ENCODE peak calls at places on chromosome X, in six cellular contexts. V is activated CD8-positive, alpha-beta memory T cell treated with anti-CD3 and anti-CD28 coated beads, Interleukin-2, amount 50 U/mL, for 4 hours; C is lung microvascular endothelial cell; N is occipital lobe; A is CD4-positive, alpha-beta T cell; Z is T-helper 9 cell. D is an unnamed sample.
A peak's percentile ranks its signal among the peaks of the same experiment; 100 is the strongest.

GRCh38 chrX:18377802-18378201 is 23.3 kb upstream of the SCML2 start:
- DNase-seq in V (peak; percentile 22), C (peak; percentile 59), N (no peak), A (no peak), Z (no peak), D (no peak)

GRCh38 chrX:125132274-125132673 is 187.4 kb upstream of the TEX13C start:
- DNase-seq in V (no peak), C (no peak), N (no peak), A (no peak), Z (no peak), D (no peak)

GRCh38 chrX:23035493-23035892 is 35.7 kb downstream of the DDX53 start:
- DNase-seq in V (no peak), C (no peak), N (no peak), A (no peak), Z (no peak), D (no peak)

GRCh38 chrX:21745756-21746155 is 12.2 kb downstream of the SMPX start:
- DNase-seq in V (peak; percentile 34), C (peak; percentile 51), N (no peak), A (peak; percentile 40), Z (peak; percentile 16), D (no peak)

GRCh38 chrX:154734101-154734781 is 16.6 kb downstream of the GAB3 start:
- DNase-seq in V (peak; percentile 30), C (no peak), N (no peak), A (no peak), Z (no peak), D (no peak)

GRCh38 chrX:135295238-135295943 is 13.9 kb upstream of the ETDC start:
- DNase-seq in V (peak; percentile 55), C (peak; percentile 11), N (peak; percentile 4), A (peak; percentile 24), Z (peak; percentile 42), D (no peak)

GRCh38 chrX:46812445-46812844 is 24.4 kb upstream of the RP2 start:
- DNase-seq in V (no peak), C (peak; percentile 32), N (no peak), A (no peak), Z (no peak), D (no peak)

GRCh38 chrX:3143043-3143799 is 102.0 kb downstream of the ARSF start:
- DNase-seq in V (no peak), C (no peak), N (no peak), A (no peak), Z (no peak), D (no peak)

GRCh38 chrX:9532349-9532748 is 67.5 kb downstream of the TBL1X start:
- DNase-seq in V (no peak), C (no peak), N (no peak), A (no peak), Z (no peak), D (no peak)

GRCh38 chrX:102833136-102833535 is 103.9 kb upstream of the RAB40AL start:
- DNase-seq in V (no peak), C (no peak), N (no peak), A (no peak), Z (no peak), D (no peak)

GRCh38 chrX:119237526-119238035 is 1.5 kb downstream of the PGRMC1 start:
- DNase-seq in V (no peak), C (no peak), N (no peak), A (no peak), Z (no peak), D (no peak)

GRCh38 chrX:6384391-6384790 is 150.5 kb downstream of the VCX3A start:
- DNase-seq in V (no peak), C (no peak), N (no peak), A (no peak), Z (no peak), D (no peak)

GRCh38 chrX:10243056-10243455 is 86.3 kb downstream of the CLCN4 start:
- DNase-seq in V (no peak), C (peak; percentile 19), N (no peak), A (no peak), Z (no peak), D (no peak)

GRCh38 chrX:93977641-93978040 is 303.6 kb downstream of the FAM133A start:
- DNase-seq in V (no peak), C (no peak), N (no peak), A (no peak), Z (no peak), D (no peak)

GRCh38 chrX:107825698-107826285 is at the start of gene MID2:
- DNase-seq in V (peak; percentile 35), C (peak; percentile 45), N (peak; percentile 16), A (peak; percentile 45), Z (peak; percentile 30), D (no peak)

GRCh38 chrX:77962068-77962902 is 7.2 kb downstream of the PGAM4 start:
- DNase-seq in V (no peak), C (peak; percentile 6), N (no peak), A (no peak), Z (no peak), D (no peak)

GRCh38 chrX:117808413-117808812 is 308.2 kb downstream of the KLHL13 start:
- DNase-seq in V (no peak), C (no peak), N (no peak), A (no peak), Z (no peak), D (no peak)

GRCh38 chrX:15202458-15203177 is 67.3 kb downstream of the ASB9 start:
- DNase-seq in V (no peak), C (no peak), N (no peak), A (no peak), Z (no peak), D (no peak)

GRCh38 chrX:119570351-119570835 is 4.0 kb upstream of the UBE2A start:
- DNase-seq in V (no peak), C (no peak), N (no peak), A (no peak), Z (no peak), D (no peak)

D was measured in glomerular endothelial cell.